ENCODE peak calls at places on chromosome 11, in four cellular contexts. One of them, this sample, is unnamed.

GRCh38 chr11:18203723-18204122 is 31.1 kb downstream of the MRGPRX4 start:
- DNase-seq in right atrium auricular region: no peak
- DNase-seq in psoas muscle: no peak
- DNase-seq in BE2C: peak; percentile 16
- DNase-seq in this sample: no peak

GRCh38 chr11:134363592-134363991 is 31.8 kb downstream of the GLB1L2 start:
- DNase-seq in right atrium auricular region: no peak
- DNase-seq in psoas muscle: no peak
- DNase-seq in BE2C: no peak
- DNase-seq in this sample: no peak

GRCh38 chr11:115745545-115746265 is 241.5 kb upstream of the CADM1 start:
- DNase-seq in right atrium auricular region: peak; percentile 76
- DNase-seq in psoas muscle: peak; percentile 45
- DNase-seq in BE2C: peak; percentile 94
- DNase-seq in this sample: no peak

GRCh38 chr11:67490727-67491065 is 7.9 kb downstream of the AIP start:
- DNase-seq in right atrium auricular region: no peak
- DNase-seq in psoas muscle: no peak
- DNase-seq in BE2C: no peak
- DNase-seq in this sample: no peak

GRCh38 chr11:7844521-7844920 is 47.8 kb upstream of the OR5P2 start:
- DNase-seq in right atrium auricular region: no peak
- DNase-seq in psoas muscle: no peak
- DNase-seq in BE2C: no peak
- DNase-seq in this sample: no peak

GRCh38 chr11:128695539-128696221 is 1.8 kb downstream of the FLI1 start:
- DNase-seq in right atrium auricular region: no peak
- DNase-seq in psoas muscle: no peak
- DNase-seq in BE2C: no peak
- DNase-seq in this sample: no peak

GRCh38 chr11:46160100-46160499 is 38.8 kb upstream of the PHF21A start:
- DNase-seq in right atrium auricular region: no peak
- DNase-seq in psoas muscle: no peak
- DNase-seq in BE2C: no peak
- DNase-seq in this sample: no peak

GRCh38 chr11:834371-835316 is 1.9 kb downstream of the CD151 start:
- DNase-seq in right atrium auricular region: peak; percentile 82
- DNase-seq in psoas muscle: peak; percentile 87
- DNase-seq in BE2C: no peak
- DNase-seq in this sample: peak; percentile 82

GRCh38 chr11:119666463-119667131 is 62.4 kb downstream of the NECTIN1 start:
- DNase-seq in right atrium auricular region: peak; percentile 73
- DNase-seq in psoas muscle: peak; percentile 76
- DNase-seq in BE2C: peak; percentile 82
- DNase-seq in this sample: peak; percentile 60

GRCh38 chr11:35179466-35180135 is 40.6 kb downstream of the CD44 start:
- DNase-seq in right atrium auricular region: no peak
- DNase-seq in psoas muscle: no peak
- DNase-seq in BE2C: no peak
- DNase-seq in this sample: no peak

GRCh38 chr11:104256525-104256924 is 92.6 kb upstream of the PDGFD start:
- DNase-seq in right atrium auricular region: no peak
- DNase-seq in psoas muscle: no peak
- DNase-seq in BE2C: no peak
- DNase-seq in this sample: no peak

GRCh38 chr11:27228232-27228631 is 134.8 kb downstream of the CCDC34 start:
- DNase-seq in right atrium auricular region: no peak
- DNase-seq in psoas muscle: no peak
- DNase-seq in BE2C: no peak
- DNase-seq in this sample: no peak

GRCh38 chr11:43810929-43811596 is 69.6 kb upstream of the ALKBH3 start:
- DNase-seq in right atrium auricular region: no peak
- DNase-seq in psoas muscle: no peak
- DNase-seq in BE2C: peak; percentile 16
- DNase-seq in this sample: no peak

GRCh38 chr11:355581-356458 is 13.5 kb upstream of the B4GALNT4 start:
- DNase-seq in right atrium auricular region: peak; percentile 95
- DNase-seq in psoas muscle: peak; percentile 95
- DNase-seq in BE2C: peak; percentile 68
- DNase-seq in this sample: peak; percentile 98

GRCh38 chr11:130318031-130318673 is 3.4 kb upstream of the ZBTB44 start:
- DNase-seq in right atrium auricular region: no peak
- DNase-seq in psoas muscle: no peak
- DNase-seq in BE2C: no peak
- DNase-seq in this sample: no peak

GRCh38 chr11:130314749-130315285 is at the start of gene ZBTB44:
- DNase-seq in right atrium auricular region: peak; percentile 94
- DNase-seq in psoas muscle: peak; percentile 93
- DNase-seq in BE2C: peak; percentile 96
- DNase-seq in this sample: peak; percentile 85

GRCh38 chr11:130314184-130314748 is 451 bp downstream of the ZBTB44 start:
- DNase-seq in right atrium auricular region: no peak
- DNase-seq in psoas muscle: peak; percentile 67
- DNase-seq in BE2C: no peak
- DNase-seq in this sample: peak; percentile 35

GRCh38 chr11:130313383-130314183 is 1.1 kb downstream of the ZBTB44 start:
- DNase-seq in right atrium auricular region: no peak
- DNase-seq in psoas muscle: no peak
- DNase-seq in BE2C: no peak
- DNase-seq in this sample: peak; percentile 1

GRCh38 chr11:130315354-130315970 is 745 bp upstream of the ZBTB44 start:
- DNase-seq in right atrium auricular region: no peak
- DNase-seq in psoas muscle: peak; percentile 32
- DNase-seq in BE2C: no peak
- DNase-seq in this sample: no peak
- TF ChIP-seq CTCF in right atrium auricular region: no peak
- TF ChIP-seq CTCF in psoas muscle: no peak
- TF ChIP-seq CTCF in BE2C: no peak
- TF ChIP-seq CTCF in this sample: no peak

DNA sequence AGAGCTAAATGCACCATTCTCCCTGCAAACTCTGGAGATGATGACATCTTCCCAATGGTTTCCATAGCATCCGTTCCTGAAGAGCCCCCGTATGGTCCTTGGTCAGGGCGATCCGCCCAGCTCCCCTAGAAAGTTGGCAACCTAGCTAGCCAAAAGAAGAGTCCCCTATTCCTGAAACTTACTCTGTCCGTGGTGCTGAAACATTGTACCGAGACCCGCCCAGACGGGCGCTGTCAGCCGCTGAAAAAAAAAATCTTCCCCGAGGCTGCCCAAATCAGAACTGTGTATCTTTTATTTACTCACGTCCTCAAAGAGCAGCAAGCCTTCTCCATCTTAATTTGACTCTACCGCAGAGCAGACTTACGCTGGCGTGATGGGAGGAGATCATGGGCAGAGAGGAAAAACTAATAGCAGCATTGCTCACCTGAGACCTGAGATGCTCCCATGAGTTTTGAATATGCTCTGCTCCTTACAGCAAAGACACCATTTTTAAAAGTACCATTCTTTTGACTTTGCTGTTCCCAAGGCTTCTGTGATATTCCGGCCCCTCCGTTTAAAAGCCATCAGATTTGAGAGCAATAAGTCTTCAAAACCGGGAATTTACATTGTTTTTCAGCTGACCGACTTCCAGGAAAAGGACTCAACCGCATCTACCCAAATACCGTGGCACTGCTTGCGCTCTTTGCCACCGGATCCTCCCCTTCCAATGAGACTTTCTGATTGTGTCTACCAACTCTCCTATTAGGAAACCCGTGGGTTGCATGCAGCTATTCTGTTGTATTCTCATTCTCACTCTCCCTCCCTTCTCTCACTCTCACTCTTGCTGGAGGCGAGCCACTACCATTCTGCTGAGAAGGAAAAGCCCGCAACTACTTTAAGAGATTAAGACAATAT is at the start of gene SLC17A6:
- DNase-seq in right atrium auricular region: no peak
- DNase-seq in psoas muscle: no peak
- DNase-seq in BE2C: no peak
- DNase-seq in this sample: peak; percentile 3
- H3K4me3 ChIP-seq in right atrium auricular region: no peak within 1 kb of the TSS
- H3K4me3 ChIP-seq in psoas muscle: no peak within 1 kb of the TSS
- H3K4me3 ChIP-seq in BE2C: no peak within 1 kb of the TSS
- H3K4me3 ChIP-seq in this sample: no peak within 1 kb of the TSS

GRCh38 chr11:72609045-72609444 is 65.2 kb downstream of the PDE2A start:
- DNase-seq in right atrium auricular region: no peak
- DNase-seq in psoas muscle: no peak
- DNase-seq in BE2C: no peak
- DNase-seq in this sample: peak; percentile 35
- TF ChIP-seq CTCF in right atrium auricular region: peak; percentile 26
- TF ChIP-seq CTCF in psoas muscle: peak; percentile 24
- TF ChIP-seq CTCF in BE2C: peak; percentile 71
- TF ChIP-seq CTCF in this sample: peak; percentile 61

GRCh38 chr11:62401356-62401755 is 17.5 kb upstream of the SCGB1A1 start:
- DNase-seq in right atrium auricular region: no peak
- DNase-seq in psoas muscle: no peak
- DNase-seq in BE2C: no peak
- DNase-seq in this sample: no peak
- H3K4me3 ChIP-seq in right atrium auricular region: no peak overlapping the region
- H3K4me3 ChIP-seq in psoas muscle: peak overlapping the region; percentile 4
- H3K4me3 ChIP-seq in BE2C: no peak overlapping the region
- H3K4me3 ChIP-seq in this sample: no peak overlapping the region

DNA sequence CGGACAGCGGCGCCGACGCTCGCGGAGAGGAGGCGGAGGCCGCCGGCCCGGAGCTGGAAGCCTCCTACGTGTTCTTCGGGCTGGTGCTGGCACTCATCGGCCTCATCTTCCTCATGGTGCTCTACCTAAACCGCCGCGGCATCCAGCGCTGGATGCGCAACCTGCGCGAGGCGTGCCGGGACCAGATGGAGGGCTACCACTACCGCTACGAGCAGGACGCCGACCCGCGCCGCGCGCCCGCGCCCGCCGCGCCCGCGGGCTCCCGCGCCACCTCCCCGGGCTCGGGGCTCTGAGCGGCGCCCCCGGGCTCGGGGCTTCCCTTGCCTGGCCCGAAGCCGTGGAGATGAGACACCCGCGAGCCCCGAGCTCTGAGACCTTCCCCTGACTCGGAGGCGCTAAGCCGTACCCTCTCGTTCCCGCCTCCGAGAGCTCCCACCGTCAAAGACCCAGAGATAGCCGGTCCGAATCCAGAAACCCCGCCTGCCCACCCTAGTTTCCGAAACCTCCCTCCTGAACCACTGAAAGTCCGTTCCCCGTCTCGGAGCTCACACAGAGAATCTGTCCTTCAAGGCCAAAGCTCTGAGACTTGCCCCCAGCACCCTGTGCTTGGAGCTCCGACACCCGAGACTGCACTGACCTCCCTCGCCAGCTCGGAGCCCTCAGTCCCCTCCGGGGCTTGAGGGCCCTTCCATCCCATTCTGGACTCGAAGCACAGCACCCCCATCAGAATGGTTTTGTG is 1.5 kb downstream of the TPBGL start:
- DNase-seq in right atrium auricular region: no peak
- DNase-seq in psoas muscle: no peak
- DNase-seq in BE2C: no peak
- DNase-seq in this sample: no peak
- TF ChIP-seq CTCF in right atrium auricular region: peak; percentile 30
- TF ChIP-seq CTCF in psoas muscle: no peak
- TF ChIP-seq CTCF in BE2C: no peak
- TF ChIP-seq CTCF in this sample: no peak

GRCh38 chr11:73194034-73194507 is 24.0 kb upstream of the P2RY2 start:
- DNase-seq in right atrium auricular region: no peak
- DNase-seq in psoas muscle: no peak
- DNase-seq in BE2C: no peak
- DNase-seq in this sample: no peak
- H3K4me3 ChIP-seq in right atrium auricular region: no peak overlapping the region
- H3K4me3 ChIP-seq in psoas muscle: no peak overlapping the region
- H3K4me3 ChIP-seq in BE2C: no peak overlapping the region
- H3K4me3 ChIP-seq in this sample: no peak overlapping the region

GRCh38 chr11:47233051-47233450 is 15.6 kb downstream of the ACP2 start:
- DNase-seq in right atrium auricular region: no peak
- DNase-seq in psoas muscle: no peak
- DNase-seq in BE2C: no peak
- DNase-seq in this sample: no peak

GRCh38 chr11:47234669-47235075 is 13.9 kb downstream of the ACP2 start:
- DNase-seq in right atrium auricular region: no peak
- DNase-seq in psoas muscle: no peak
- DNase-seq in BE2C: peak; percentile 39
- DNase-seq in this sample: no peak

GRCh38 chr11:47236482-47236881 is 12.1 kb downstream of the ACP2 start:
- DNase-seq in right atrium auricular region: no peak
- DNase-seq in psoas muscle: no peak
- DNase-seq in BE2C: no peak
- DNase-seq in this sample: peak; percentile 28

GRCh38 chr11:47235163-47235562 is 13.5 kb downstream of the ACP2 start:
- DNase-seq in right atrium auricular region: no peak
- DNase-seq in psoas muscle: no peak
- DNase-seq in BE2C: no peak
- DNase-seq in this sample: no peak

GRCh38 chr11:47233989-47234668 is 14.5 kb downstream of the ACP2 start:
- DNase-seq in right atrium auricular region: no peak
- DNase-seq in psoas muscle: no peak
- DNase-seq in BE2C: peak; percentile 29
- DNase-seq in this sample: peak; percentile 80
- TF ChIP-seq CTCF in right atrium auricular region: peak; percentile 14
- TF ChIP-seq CTCF in psoas muscle: peak; percentile 16
- TF ChIP-seq CTCF in BE2C: peak; percentile 41
- TF ChIP-seq CTCF in this sample: peak; percentile 56

GRCh38 chr11:117992620-117993019 is 6.4 kb downstream of the IL10RA start:
- DNase-seq in right atrium auricular region: no peak
- DNase-seq in psoas muscle: no peak
- DNase-seq in BE2C: no peak
- DNase-seq in this sample: no peak

GRCh38 chr11:117989351-117990102 is 3.3 kb downstream of the IL10RA start:
- DNase-seq in right atrium auricular region: no peak
- DNase-seq in psoas muscle: no peak
- DNase-seq in BE2C: no peak
- DNase-seq in this sample: no peak

GRCh38 chr11:117995472-117995871 is 9.3 kb downstream of the IL10RA start:
- DNase-seq in right atrium auricular region: no peak
- DNase-seq in psoas muscle: no peak
- DNase-seq in BE2C: no peak
- DNase-seq in this sample: no peak

GRCh38 chr11:117993988-117994741 is 8.0 kb downstream of the IL10RA start:
- DNase-seq in right atrium auricular region: no peak
- DNase-seq in psoas muscle: peak; percentile 32
- DNase-seq in BE2C: no peak
- DNase-seq in this sample: no peak

GRCh38 chr11:117992136-117992535 is 5.9 kb downstream of the IL10RA start:
- DNase-seq in right atrium auricular region: no peak
- DNase-seq in psoas muscle: no peak
- DNase-seq in BE2C: no peak
- DNase-seq in this sample: no peak
- H3K4me3 ChIP-seq in right atrium auricular region: no peak overlapping the region
- H3K4me3 ChIP-seq in psoas muscle: no peak overlapping the region
- H3K4me3 ChIP-seq in BE2C: no peak overlapping the region
- H3K4me3 ChIP-seq in this sample: no peak overlapping the region

GRCh38 chr11:12868315-12869073 is 140.6 kb upstream of the RASSF10 start:
- DNase-seq in right atrium auricular region: no peak
- DNase-seq in psoas muscle: no peak
- DNase-seq in BE2C: no peak
- DNase-seq in this sample: no peak
- TF ChIP-seq CTCF in right atrium auricular region: no peak
- TF ChIP-seq CTCF in psoas muscle: no peak
- TF ChIP-seq CTCF in BE2C: peak; percentile 33
- TF ChIP-seq CTCF in this sample: peak; percentile 36